ENCODE peak calls at places on chromosomes 16 and 17, in five cellular contexts. H, I, P, L and T are unnamed samples.

GRCh38 chr17:10117581-10118001 is 80.8 kb downstream of the GAS7 start:
- DNase-seq in H (no peak), I (no peak), P (no peak), L (no peak), T (no peak)

GRCh38 chr17:43599835-43600234 is 53.7 kb upstream of the ETV4 start:
- DNase-seq in H (no peak), I (no peak), P (no peak), L (no peak), T (peak; percentile 54)

GRCh38 chr16:3825103-3825502 is 55.4 kb downstream of the CREBBP start:
- DNase-seq in H (no peak), I (no peak), P (no peak), L (no peak), T (no peak)

GRCh38 chr16:50037791-50038190 is 12.8 kb downstream of the CNEP1R1 start:
- DNase-seq in H (no peak), I (no peak), P (no peak), L (no peak), T (no peak)

GRCh38 chr17:43399839-43400328 is 1.1 kb downstream of the ARL4D start:
- DNase-seq in H (no peak), I (no peak), P (no peak), L (no peak), T (no peak)

GRCh38 chr16:89349947-89350633 is 132.6 kb downstream of the ZNF778 start:
- DNase-seq in H (peak; percentile 42), I (no peak), P (no peak), L (no peak), T (no peak)

GRCh38 chr16:81096715-81097208 is 567 bp upstream of the GCSH start:
- DNase-seq in H (no peak), I (no peak), P (no peak), L (no peak), T (no peak)

GRCh38 chr16:14296663-14297062 is 225.5 kb downstream of the MRTFB start:
- DNase-seq in H (no peak), I (no peak), P (no peak), L (no peak), T (no peak)

GRCh38 chr17:4950075-4950756 is 703 bp upstream of the ENO3 start:
- DNase-seq in H (no peak), I (no peak), P (no peak), L (no peak), T (no peak)

GRCh38 chr17:44757918-44758413 is 822 bp upstream of the ADAM11 start:
- DNase-seq in H (no peak), I (no peak), P (no peak), L (no peak), T (no peak)

GRCh38 chr17:5097101-5097834 is 14.4 kb downstream of the ZNF232 start:
- DNase-seq in H (peak; percentile 29), I (peak; percentile 31), P (no peak), L (no peak), T (no peak)

GRCh38 chr17:37741334-37742113 is 3.3 kb downstream of the HNF1B start:
- DNase-seq in H (no peak), I (no peak), P (no peak), L (no peak), T (no peak)

GRCh38 chr16:83994087-83994486 is 26.0 kb downstream of the NECAB2 start:
- DNase-seq in H (peak; percentile 25), I (no peak), P (no peak), L (no peak), T (peak; percentile 90)

GRCh38 chr17:31085563-31085962 is 9.2 kb upstream of the NF1 start:
- DNase-seq in H (no peak), I (no peak), P (no peak), L (no peak), T (no peak)

GRCh38 chr17:79396696-79397095 is 214.2 kb downstream of the RBFOX3 start:
- DNase-seq in H (no peak), I (no peak), P (no peak), L (no peak), T (no peak)

GRCh38 chr16:87924041-87924851 is 12.1 kb downstream of the CA5A start:
- DNase-seq in H (no peak), I (peak; percentile 92), P (no peak), L (no peak), T (no peak)

GRCh38 chr16:51766739-51767138 is 615.7 kb upstream of the SALL1 start:
- DNase-seq in H (no peak), I (no peak), P (no peak), L (no peak), T (no peak)

GRCh38 chr16:74724820-74725549 is 24.3 kb upstream of the MLKL start:
- DNase-seq in H (no peak), I (no peak), P (peak; percentile 84), L (no peak), T (peak; percentile 76)

GRCh38 chr16:85238233-85238647 is 126.0 kb upstream of the CIBAR2 start:
- DNase-seq in H (no peak), I (peak; percentile 89), P (peak; percentile 26), L (no peak), T (no peak)

GRCh38 chr17:80498242-80498919 is 22.0 kb upstream of the NPTX1 start:
- DNase-seq in H (no peak), I (no peak), P (no peak), L (no peak), T (no peak)

GRCh38 chr17:35086164-35086563 is 22.7 kb upstream of the RFFL start:
- DNase-seq in H (no peak), I (no peak), P (no peak), L (no peak), T (no peak)

GRCh38 chr16:23496826-23497542 is 13.3 kb downstream of the GGA2 start:
- DNase-seq in H (no peak), I (no peak), P (no peak), L (no peak), T (peak; percentile 90)

GRCh38 chr16:49701867-49702494 is 153.9 kb downstream of the ZNF423 start:
- DNase-seq in H (no peak), I (peak; percentile 63), P (no peak), L (no peak), T (no peak)

GRCh38 chr17:3879181-3879580 is 13.7 kb downstream of the CAMKK1 start:
- DNase-seq in H (no peak), I (peak; percentile 92), P (no peak), L (no peak), T (no peak)

GRCh38 chr16:83533193-83533592 is 274.6 kb upstream of the HSBP1 start:
- DNase-seq in H (no peak), I (no peak), P (no peak), L (no peak), T (peak; percentile 77)

GRCh38 chr17:3935825-3936355 is 19.6 kb upstream of the P2RX1 start:
- DNase-seq in H (no peak), I (no peak), P (no peak), L (no peak), T (no peak)

GRCh38 chr17:6574689-6575595 is 18.6 kb upstream of the PITPNM3 start:
- DNase-seq in H (peak; percentile 59), I (no peak), P (no peak), L (peak; percentile 69), T (peak; percentile 44)

GRCh38 chr17:49565948-49566491 is 9.7 kb upstream of the NXPH3 start:
- DNase-seq in H (peak; percentile 31), I (no peak), P (peak; percentile 10), L (no peak), T (no peak)

GRCh38 chr17:45886852-45887251 is 7.5 kb upstream of the MAPT start:
- DNase-seq in H (no peak), I (no peak), P (no peak), L (no peak), T (no peak)

GRCh38 chr17:17491546-17491988 is 4.6 kb downstream of the RASD1 start:
- DNase-seq in H (no peak), I (peak; percentile 97), P (no peak), L (no peak), T (no peak)

GRCh38 chr17:78357177-78357586 is 2.7 kb downstream of the SOCS3 start:
- DNase-seq in H (no peak), I (no peak), P (peak; percentile 40), L (no peak), T (no peak)

GRCh38 chr17:38333635-38334295 is 10.0 kb downstream of the GPR179 start:
- DNase-seq in H (peak; percentile 66), I (peak; percentile 17), P (peak; percentile 36), L (peak; percentile 40), T (no peak)

GRCh38 chr17:4967539-4968165 is at the start of gene SPAG7:
- DNase-seq in H (peak; percentile 95), I (peak; percentile 97), P (peak; percentile 95), L (peak; percentile 95), T (peak; percentile 95)